ENCODE peak calls at places on chromosomes 4 and X, in four cellular contexts. V is K562, K is body of pancreas, Z is cardiac muscle cell. I is an unnamed sample. For H3K36me3, the result is how much of the 10 kb centered on the place peaks cover.

GRCh38 chrX:154775611-154776349 is 13.1 kb downstream of the DKC1 start:
- DNase-seq in V (no peak), K (no peak), Z (peak), I (peak)

GRCh38 chrX:15873566-15873965 is 19.0 kb upstream of the AP1S2 start:
- DNase-seq in V (no peak), K (no peak), Z (peak), I (no peak)

GRCh38 chr4:7043521-7044414 is 596 bp downstream of the TADA2B start:
- DNase-seq in V (peak), K (peak), Z (peak), I (peak)

GRCh38 chrX:123967497-123967896 is 6.0 kb downstream of the STAG2 start:
- DNase-seq in V (no peak), K (no peak), Z (no peak), I (no peak)

GRCh38 chr4:7828011-7828720 is 111.5 kb downstream of the AFAP1 start:
- DNase-seq in V (no peak), K (no peak), Z (peak), I (no peak)

GRCh38 chr4:53515076-53515475 is 76.2 kb downstream of the LNX1 start:
- DNase-seq in V (no peak), K (no peak), Z (no peak), I (no peak)

GRCh38 chrX:1393871-1394615 is 2.1 kb upstream of the SLC25A6 start:
- DNase-seq in V (no peak), K (peak), Z (no peak), I (no peak)

GRCh38 chr4:153131478-153132069 is 72.7 kb upstream of the TRIM2 start:
- DNase-seq in V (no peak), K (no peak), Z (no peak), I (no peak)

GRCh38 chr4:108351806-108352205 is 183.1 kb upstream of the LEF1 start:
- DNase-seq in V (no peak), K (no peak), Z (peak), I (no peak)

GRCh38 chr4:54061067-54061466 is 3.3 kb downstream of the CHIC2 start:
- DNase-seq in V (no peak), K (no peak), Z (no peak), I (no peak)

GRCh38 chr4:87122252-87122651 is 98.2 kb downstream of the KLHL8 start:
- DNase-seq in V (no peak), K (no peak), Z (peak), I (peak)

GRCh38 chr4:36088542-36088941 is 155.8 kb downstream of the ARAP2 start:
- DNase-seq in V (no peak), K (no peak), Z (no peak), I (no peak)

GRCh38 chrX:69085151-69085550 is 80.1 kb downstream of the PJA1 start:
- DNase-seq in V (no peak), K (no peak), Z (no peak), I (no peak)

GRCh38 chr4:153204247-153205027 is at the start of gene TRIM2:
- DNase-seq in V (peak), K (peak), Z (peak), I (peak)

GRCh38 chrX:54891573-54891972 is 29.1 kb upstream of the TRO start:
- DNase-seq in V (peak), K (peak), Z (peak), I (peak)

GRCh38 chrX:1462596-1463251 is 10.0 kb upstream of the ASMTL start:
- DNase-seq in V (no peak), K (no peak), Z (peak), I (no peak)

GRCh38 chrX:3638280-3638873 is 75.1 kb downstream of the PRKX start:
- DNase-seq in V (peak), K (peak), Z (peak), I (peak)

GRCh38 chr4:85637778-85638177 is 162.8 kb downstream of the ARHGAP24 start:
- DNase-seq in V (no peak), K (no peak), Z (peak), I (no peak)

GRCh38 chr4:112083587-112084347 is 61.5 kb upstream of the FAM241A start:
- DNase-seq in V (no peak), K (no peak), Z (no peak), I (no peak)

GRCh38 chr4:28369504-28369903 is 1508.9 kb downstream of the STIM2 start:
- DNase-seq in V (no peak), K (no peak), Z (peak), I (no peak)

GRCh38 chr4:83036991-83037390 is 2.0 kb downstream of the COPS4 start:
- DNase-seq in V (no peak), K (no peak), Z (no peak), I (peak)

GRCh38 chr4:83089759-83090158 is 24.8 kb downstream of the PLAC8 start:
- DNase-seq in V (no peak), K (no peak), Z (no peak), I (no peak)

GRCh38 chrX:116009871-116010710 is 160.5 kb upstream of the AGTR2 start:
- DNase-seq in V (no peak), K (peak), Z (no peak), I (peak)
- H3K4me3 ChIP-seq in V (no peak), K (no peak), Z (no peak), I (no peak)

GRCh38 chr4:142265946-142266345 is 580.2 kb downstream of the INPP4B start:
- DNase-seq in V (no peak), K (no peak), Z (no peak), I (no peak)
- H3K27ac ChIP-seq in V (no peak), K (peak), Z (no peak), I (no peak)

DNA sequence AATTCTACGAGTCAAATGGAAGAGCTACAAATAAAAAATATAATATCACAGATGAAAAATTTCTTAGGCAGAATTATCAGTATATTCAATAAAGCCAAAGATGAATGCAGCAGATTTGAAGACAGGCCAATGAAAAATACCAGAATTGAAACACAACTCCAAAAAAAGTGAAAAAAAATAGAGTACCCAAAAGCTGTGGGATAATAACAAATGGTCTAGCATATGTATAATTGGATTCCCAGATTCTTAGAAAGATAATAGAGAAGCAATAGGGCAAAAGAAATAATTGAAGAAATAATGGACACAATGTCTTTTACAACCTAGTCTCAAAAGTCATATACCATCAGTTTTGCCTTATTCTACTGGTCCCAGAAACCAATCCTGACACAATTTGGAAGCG is 4.4 kb downstream of the ANAPC10 start:
- DNase-seq in V (no peak), K (no peak), Z (no peak), I (no peak)
- H3K36me3 ChIP-seq in V (half or more), K (under half), Z (under half), I (under half)

DNA sequence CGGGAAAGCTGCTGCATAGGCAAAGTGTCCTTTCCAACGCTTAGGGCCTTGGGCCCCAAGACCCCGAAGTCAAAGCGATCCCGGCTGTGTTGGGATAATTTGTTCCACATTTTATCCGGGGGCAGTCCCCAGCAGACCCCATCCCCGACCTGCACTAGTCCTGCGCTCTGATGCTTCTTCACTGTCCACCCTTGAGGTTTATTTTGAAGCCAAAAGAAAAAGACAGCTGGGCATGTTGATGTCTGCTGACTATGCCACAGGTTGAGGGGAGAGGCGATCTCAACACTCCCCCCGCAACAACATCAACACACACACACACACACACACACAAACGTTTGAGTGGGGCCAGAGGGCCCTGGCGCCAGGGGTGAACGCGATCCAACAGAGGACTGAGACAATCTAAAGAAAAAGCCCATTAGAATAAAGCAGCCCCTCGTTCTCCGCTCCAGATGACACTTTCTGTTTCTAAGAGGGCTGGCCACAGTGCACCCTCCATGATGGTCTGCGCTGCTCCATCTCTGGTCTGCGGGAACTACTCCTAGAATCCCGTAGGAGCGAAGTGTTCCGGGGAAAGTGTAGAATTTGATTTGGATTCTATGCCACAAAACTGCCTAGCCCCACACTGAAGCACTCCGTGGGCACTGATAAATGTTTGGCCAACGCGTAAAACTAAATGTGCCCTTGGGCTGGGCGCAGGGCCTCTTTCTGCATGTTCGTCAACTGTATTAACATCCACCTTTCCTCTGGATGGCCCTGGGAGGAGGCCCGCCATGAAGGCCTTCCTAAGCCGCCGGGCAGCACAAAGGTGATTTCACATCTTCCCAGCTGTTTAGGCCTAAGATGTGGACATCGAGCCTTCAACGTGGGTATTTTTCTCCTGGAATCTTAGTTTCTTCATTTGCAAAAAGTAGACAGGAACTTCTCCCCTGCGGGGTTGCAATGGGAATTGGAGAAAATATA is 2.4 kb downstream of the MSX1 start:
- DNase-seq in V (no peak), K (no peak), Z (no peak), I (no peak)
- H3K4me3 ChIP-seq in V (no peak), K (no peak), Z (peak), I (no peak)

GRCh38 chr4:39975488-39976089 is 2.1 kb downstream of the PDS5A start:
- DNase-seq in V (peak), K (no peak), Z (peak), I (no peak)
- H3K27ac ChIP-seq in V (no peak), K (no peak), Z (no peak), I (no peak)

GRCh38 chr4:2061208-2062131 is 2.3 kb downstream of the NAT8L start:
- DNase-seq in V (no peak), K (no peak), Z (no peak), I (no peak)
- H3K36me3 ChIP-seq in V (under half), K (under half), Z (under half), I (under half)

GRCh38 chr4:176721459-176721858 is 71.3 kb downstream of the VEGFC start:
- DNase-seq in V (no peak), K (no peak), Z (no peak), I (no peak)

GRCh38 chr4:176729489-176729888 is 63.2 kb downstream of the VEGFC start:
- DNase-seq in V (no peak), K (no peak), Z (no peak), I (no peak)

DNA sequence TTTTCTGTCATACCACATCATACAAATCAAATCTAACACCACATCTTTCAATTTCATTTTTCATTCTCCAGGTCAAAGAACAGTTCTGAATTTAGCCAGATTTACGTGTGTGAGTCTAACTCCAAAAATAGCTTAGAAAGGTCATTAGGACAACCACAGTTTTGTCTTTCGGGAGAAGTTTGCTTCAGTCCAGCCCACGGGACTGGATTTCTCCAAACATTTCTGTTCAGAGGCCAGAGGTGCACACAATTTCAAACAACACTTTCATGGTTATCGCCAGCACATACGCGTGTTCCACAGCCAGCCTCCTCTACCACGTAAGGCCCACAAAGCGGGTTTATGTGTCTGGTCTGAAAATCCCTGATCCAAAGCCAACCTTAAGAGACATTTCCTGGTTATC is 65.9 kb downstream of the VEGFC start:
- DNase-seq in V (no peak), K (no peak), Z (peak), I (no peak)
- H3K4me3 ChIP-seq in V (no peak), K (no peak), Z (no peak), I (no peak)

DNA sequence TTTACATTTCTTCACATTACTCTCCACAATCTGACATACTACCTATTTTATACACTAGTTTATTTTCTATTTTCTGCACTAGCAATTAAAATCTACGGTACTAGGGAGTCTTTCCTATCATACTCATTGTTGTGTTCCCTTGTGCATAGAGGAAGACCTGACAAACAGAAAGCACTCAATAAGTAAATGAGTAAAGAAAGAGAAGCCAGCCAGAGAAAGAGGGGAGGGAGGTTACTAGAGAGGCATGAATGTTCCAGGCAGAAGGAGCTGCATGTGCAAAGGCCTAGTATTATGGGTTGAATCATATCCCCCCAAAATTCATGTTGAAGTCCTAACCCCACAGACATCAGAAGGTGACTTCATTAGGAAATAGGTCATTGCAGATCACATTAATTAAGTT is 114.0 kb downstream of the ZAR1 start:
- DNase-seq in V (no peak), K (no peak), Z (no peak), I (no peak)
- H3K27ac ChIP-seq in V (no peak), K (peak), Z (no peak), I (no peak)

GRCh38 chr4:66955784-66956183 is 589.5 kb downstream of the CENPC start:
- DNase-seq in V (no peak), K (no peak), Z (no peak), I (no peak)
- H3K36me3 ChIP-seq in V (under half), K (under half), Z (under half), I (under half)

I was measured in thyroid gland.